ENCODE peak calls at places on chromosomes 7 and 10, in seven cellular contexts. One of them, this sample, is unnamed.

GRCh38 chr10:21727452-21728168 is 193.6 kb downstream of the MLLT10 start:
- DNase-seq in fibroblast of mammary gland: no peak
- DNase-seq in fibroblast of lung: peak
- DNase-seq in K562: no peak
- DNase-seq in CD4-positive, alpha-beta T cell: no peak
- DNase-seq in cardiac muscle cell: no peak
- DNase-seq in WTC11: no peak
- DNase-seq in this sample: no peak

GRCh38 chr7:3549598-3549997 is 248.5 kb downstream of the SDK1 start:
- DNase-seq in fibroblast of mammary gland: no peak
- DNase-seq in fibroblast of lung: no peak
- DNase-seq in K562: no peak
- DNase-seq in CD4-positive, alpha-beta T cell: no peak
- DNase-seq in cardiac muscle cell: no peak
- DNase-seq in WTC11: no peak
- DNase-seq in this sample: no peak

GRCh38 chr7:66837007-66837406 is 84.0 kb upstream of the TMEM248 start:
- DNase-seq in fibroblast of mammary gland: peak
- DNase-seq in fibroblast of lung: peak
- DNase-seq in K562: peak
- DNase-seq in CD4-positive, alpha-beta T cell: no peak
- DNase-seq in cardiac muscle cell: no peak
- DNase-seq in WTC11: peak
- DNase-seq in this sample: no peak

GRCh38 chr7:78134256-78134655 is 335.7 kb downstream of the PHTF2 start:
- DNase-seq in fibroblast of mammary gland: peak
- DNase-seq in fibroblast of lung: peak
- DNase-seq in K562: peak
- DNase-seq in CD4-positive, alpha-beta T cell: no peak
- DNase-seq in cardiac muscle cell: peak
- DNase-seq in WTC11: no peak
- DNase-seq in this sample: peak

GRCh38 chr10:42948040-42948439 is 128.8 kb upstream of the RET start:
- DNase-seq in fibroblast of mammary gland: no peak
- DNase-seq in fibroblast of lung: no peak
- DNase-seq in K562: no peak
- DNase-seq in CD4-positive, alpha-beta T cell: no peak
- DNase-seq in cardiac muscle cell: no peak
- DNase-seq in WTC11: no peak
- DNase-seq in this sample: no peak

GRCh38 chr10:71623098-71623985 is 96.2 kb downstream of the C10orf105 start:
- DNase-seq in fibroblast of mammary gland: peak
- DNase-seq in fibroblast of lung: peak
- DNase-seq in K562: peak
- DNase-seq in CD4-positive, alpha-beta T cell: no peak
- DNase-seq in cardiac muscle cell: peak
- DNase-seq in WTC11: peak
- DNase-seq in this sample: no peak

GRCh38 chr7:117659453-117660086 is 179.7 kb downstream of the CFTR start:
- DNase-seq in fibroblast of mammary gland: no peak
- DNase-seq in fibroblast of lung: peak
- DNase-seq in K562: no peak
- DNase-seq in CD4-positive, alpha-beta T cell: no peak
- DNase-seq in cardiac muscle cell: no peak
- DNase-seq in WTC11: no peak
- DNase-seq in this sample: no peak

GRCh38 chr10:51348622-51349021 is 274.3 kb downstream of the PRKG1 start:
- DNase-seq in fibroblast of mammary gland: no peak
- DNase-seq in fibroblast of lung: no peak
- DNase-seq in K562: no peak
- DNase-seq in CD4-positive, alpha-beta T cell: no peak
- DNase-seq in cardiac muscle cell: no peak
- DNase-seq in WTC11: no peak
- DNase-seq in this sample: no peak

GRCh38 chr10:59134302-59134701 is 42.1 kb upstream of the PHYHIPL start:
- DNase-seq in fibroblast of mammary gland: no peak
- DNase-seq in fibroblast of lung: no peak
- DNase-seq in K562: no peak
- DNase-seq in CD4-positive, alpha-beta T cell: no peak
- DNase-seq in cardiac muscle cell: no peak
- DNase-seq in WTC11: no peak
- DNase-seq in this sample: no peak

GRCh38 chr10:102865620-102866019 is 3.6 kb upstream of the AS3MT start:
- DNase-seq in fibroblast of mammary gland: no peak
- DNase-seq in fibroblast of lung: no peak
- DNase-seq in K562: no peak
- DNase-seq in CD4-positive, alpha-beta T cell: no peak
- DNase-seq in cardiac muscle cell: no peak
- DNase-seq in WTC11: no peak
- DNase-seq in this sample: no peak

GRCh38 chr10:97888641-97889262 is 39.1 kb downstream of the GOLGA7B start:
- DNase-seq in fibroblast of mammary gland: peak
- DNase-seq in fibroblast of lung: peak
- DNase-seq in K562: peak
- DNase-seq in CD4-positive, alpha-beta T cell: no peak
- DNase-seq in cardiac muscle cell: no peak
- DNase-seq in WTC11: no peak
- DNase-seq in this sample: no peak

GRCh38 chr7:117112640-117113039 is 159.3 kb downstream of the ST7 start:
- DNase-seq in fibroblast of mammary gland: no peak
- DNase-seq in fibroblast of lung: no peak
- DNase-seq in K562: no peak
- DNase-seq in CD4-positive, alpha-beta T cell: no peak
- DNase-seq in cardiac muscle cell: no peak
- DNase-seq in WTC11: no peak
- DNase-seq in this sample: no peak

GRCh38 chr10:64397125-64397524 is 875.9 kb downstream of the REEP3 start:
- DNase-seq in fibroblast of mammary gland: no peak
- DNase-seq in fibroblast of lung: no peak
- DNase-seq in K562: no peak
- DNase-seq in CD4-positive, alpha-beta T cell: no peak
- DNase-seq in cardiac muscle cell: no peak
- DNase-seq in WTC11: no peak
- DNase-seq in this sample: no peak

GRCh38 chr10:58813573-58813972 is 300.9 kb downstream of the BICC1 start:
- DNase-seq in fibroblast of mammary gland: no peak
- DNase-seq in fibroblast of lung: no peak
- DNase-seq in K562: no peak
- DNase-seq in CD4-positive, alpha-beta T cell: no peak
- DNase-seq in cardiac muscle cell: no peak
- DNase-seq in WTC11: no peak
- DNase-seq in this sample: no peak

GRCh38 chr7:106425017-106425719 is 140.4 kb upstream of the NAMPT start:
- DNase-seq in fibroblast of mammary gland: peak
- DNase-seq in fibroblast of lung: peak
- DNase-seq in K562: peak
- DNase-seq in CD4-positive, alpha-beta T cell: peak
- DNase-seq in cardiac muscle cell: no peak
- DNase-seq in WTC11: no peak
- DNase-seq in this sample: peak

GRCh38 chr7:92695308-92696261 is 105.4 kb upstream of the FAM133B start:
- DNase-seq in fibroblast of mammary gland: peak
- DNase-seq in fibroblast of lung: peak
- DNase-seq in K562: peak
- DNase-seq in CD4-positive, alpha-beta T cell: no peak
- DNase-seq in cardiac muscle cell: peak
- DNase-seq in WTC11: peak
- DNase-seq in this sample: no peak

GRCh38 chr10:92965314-92965713 is 95.3 kb upstream of the CYP26C1 start:
- DNase-seq in fibroblast of mammary gland: peak
- DNase-seq in fibroblast of lung: peak
- DNase-seq in K562: peak
- DNase-seq in CD4-positive, alpha-beta T cell: no peak
- DNase-seq in cardiac muscle cell: peak
- DNase-seq in WTC11: no peak
- DNase-seq in this sample: peak

GRCh38 chr10:31064334-31064733 is 32.7 kb upstream of the ZNF438 start:
- DNase-seq in fibroblast of mammary gland: peak
- DNase-seq in fibroblast of lung: peak
- DNase-seq in K562: no peak
- DNase-seq in CD4-positive, alpha-beta T cell: no peak
- DNase-seq in cardiac muscle cell: no peak
- DNase-seq in WTC11: no peak
- DNase-seq in this sample: no peak

GRCh38 chr7:20217193-20217948 is at the start of gene MACC1:
- DNase-seq in fibroblast of mammary gland: no peak
- DNase-seq in fibroblast of lung: no peak
- DNase-seq in K562: peak
- DNase-seq in CD4-positive, alpha-beta T cell: peak
- DNase-seq in cardiac muscle cell: peak
- DNase-seq in WTC11: peak
- DNase-seq in this sample: peak

GRCh38 chr7:113582471-113582870 is 336.3 kb downstream of the PPP1R3A start:
- DNase-seq in fibroblast of mammary gland: peak
- DNase-seq in fibroblast of lung: peak
- DNase-seq in K562: no peak
- DNase-seq in CD4-positive, alpha-beta T cell: no peak
- DNase-seq in cardiac muscle cell: no peak
- DNase-seq in WTC11: no peak
- DNase-seq in this sample: no peak

DNA sequence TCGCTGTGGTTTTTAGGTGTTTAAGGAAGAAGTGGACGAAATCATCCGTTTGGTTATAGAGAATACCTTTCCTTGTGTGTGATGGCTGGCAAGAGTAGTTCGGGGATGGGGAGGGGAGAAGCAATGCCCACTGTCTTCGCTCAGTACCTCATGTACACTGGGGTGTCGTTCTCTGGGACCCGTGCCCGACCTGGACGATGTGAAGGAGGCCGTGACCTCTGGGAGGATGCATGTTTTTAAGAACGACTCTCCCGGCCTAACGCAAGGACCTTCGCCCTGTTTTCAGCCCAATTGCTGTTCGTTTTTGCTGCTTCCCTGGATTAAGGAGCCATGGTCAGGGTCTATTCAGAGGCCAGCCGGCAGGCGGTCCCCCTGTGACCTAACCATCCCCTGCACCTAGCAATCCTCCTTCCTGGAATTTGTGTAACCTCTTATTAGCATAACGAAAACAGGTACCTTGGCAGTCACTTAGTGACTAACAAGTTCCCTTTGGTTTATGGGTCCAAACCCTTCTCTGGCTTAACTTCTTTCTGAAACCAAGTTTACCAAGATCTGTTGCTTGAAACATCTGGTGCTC is 1.3 kb downstream of the NFE2L3 start:
- DNase-seq in fibroblast of mammary gland: no peak
- DNase-seq in fibroblast of lung: peak
- DNase-seq in K562: peak
- DNase-seq in CD4-positive, alpha-beta T cell: no peak
- DNase-seq in cardiac muscle cell: no peak
- DNase-seq in WTC11: no peak
- DNase-seq in this sample: no peak
- TF ChIP-seq CTCF in fibroblast of mammary gland: no peak
- TF ChIP-seq CTCF in fibroblast of lung: peak
- TF ChIP-seq CTCF in K562: no peak
- TF ChIP-seq CTCF in CD4-positive, alpha-beta T cell: no peak
- TF ChIP-seq CTCF in cardiac muscle cell: no peak
- TF ChIP-seq CTCF in WTC11: no peak
- TF ChIP-seq CTCF in this sample: no peak

GRCh38 chr7:98456851-98457250 is 56.0 kb upstream of the BAIAP2L1 start:
- DNase-seq in fibroblast of mammary gland: no peak
- DNase-seq in fibroblast of lung: no peak
- DNase-seq in K562: no peak
- DNase-seq in CD4-positive, alpha-beta T cell: no peak
- DNase-seq in cardiac muscle cell: no peak
- DNase-seq in WTC11: no peak
- DNase-seq in this sample: no peak

GRCh38 chr7:98459529-98459928 is 58.6 kb upstream of the BAIAP2L1 start:
- DNase-seq in fibroblast of mammary gland: no peak
- DNase-seq in fibroblast of lung: no peak
- DNase-seq in K562: no peak
- DNase-seq in CD4-positive, alpha-beta T cell: no peak
- DNase-seq in cardiac muscle cell: no peak
- DNase-seq in WTC11: peak
- DNase-seq in this sample: no peak

GRCh38 chr7:98462926-98463325 is 62.0 kb upstream of the BAIAP2L1 start:
- DNase-seq in fibroblast of mammary gland: no peak
- DNase-seq in fibroblast of lung: no peak
- DNase-seq in K562: no peak
- DNase-seq in CD4-positive, alpha-beta T cell: no peak
- DNase-seq in cardiac muscle cell: no peak
- DNase-seq in WTC11: no peak
- DNase-seq in this sample: no peak

GRCh38 chr7:98460902-98461301 is 60.0 kb upstream of the BAIAP2L1 start:
- DNase-seq in fibroblast of mammary gland: no peak
- DNase-seq in fibroblast of lung: no peak
- DNase-seq in K562: no peak
- DNase-seq in CD4-positive, alpha-beta T cell: no peak
- DNase-seq in cardiac muscle cell: no peak
- DNase-seq in WTC11: no peak
- DNase-seq in this sample: no peak

DNA sequence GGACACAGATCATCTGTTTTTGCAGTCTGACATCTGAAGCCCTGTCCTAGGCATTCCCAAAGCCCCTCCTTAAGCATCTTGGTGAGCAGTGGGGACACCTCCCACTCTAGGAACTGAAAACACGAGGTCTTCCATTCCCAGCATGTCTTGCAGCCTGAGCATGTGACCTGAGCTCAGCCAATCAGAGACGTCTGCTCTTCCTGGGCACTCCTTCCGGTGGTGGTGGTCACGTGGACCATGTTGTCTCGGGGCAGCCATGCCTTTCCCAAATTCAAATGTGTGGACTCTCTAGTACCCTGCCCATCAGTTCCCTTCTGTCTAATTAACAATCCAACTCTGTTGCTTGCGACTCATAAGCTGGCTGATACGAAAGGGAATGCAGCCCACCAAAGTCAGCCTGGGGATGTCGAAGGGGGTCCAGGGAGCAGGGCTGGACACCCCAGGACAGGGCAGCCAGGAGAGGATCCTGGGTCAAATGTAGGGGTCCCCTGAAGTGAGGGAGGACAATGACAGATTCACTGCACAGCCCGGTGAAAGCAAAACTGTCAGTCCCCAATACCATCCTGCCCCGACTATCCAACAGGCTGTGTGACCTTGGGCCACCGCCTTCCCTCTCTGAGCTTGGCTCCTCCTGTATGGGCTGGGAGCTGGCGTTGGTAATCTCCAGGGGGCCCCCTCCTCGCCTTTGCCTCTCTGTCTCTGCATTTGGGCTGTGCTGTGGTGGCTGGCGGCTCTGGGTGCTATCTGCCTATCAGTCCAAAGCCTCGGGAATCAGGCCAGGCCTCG is 57.4 kb upstream of the BAIAP2L1 start:
- DNase-seq in fibroblast of mammary gland: no peak
- DNase-seq in fibroblast of lung: no peak
- DNase-seq in K562: peak
- DNase-seq in CD4-positive, alpha-beta T cell: no peak
- DNase-seq in cardiac muscle cell: no peak
- DNase-seq in WTC11: no peak
- DNase-seq in this sample: no peak
- TF ChIP-seq CTCF in fibroblast of mammary gland: no peak
- TF ChIP-seq CTCF in fibroblast of lung: no peak
- TF ChIP-seq CTCF in K562: no peak
- TF ChIP-seq CTCF in CD4-positive, alpha-beta T cell: no peak
- TF ChIP-seq CTCF in cardiac muscle cell: no peak
- TF ChIP-seq CTCF in WTC11: no peak
- TF ChIP-seq CTCF in this sample: no peak

GRCh38 chr10:13099144-13099665 is 758 bp upstream of the OPTN start:
- DNase-seq in fibroblast of mammary gland: peak
- DNase-seq in fibroblast of lung: peak
- DNase-seq in K562: peak
- DNase-seq in CD4-positive, alpha-beta T cell: peak
- DNase-seq in cardiac muscle cell: no peak
- DNase-seq in WTC11: peak
- DNase-seq in this sample: peak
- TF ChIP-seq CTCF in fibroblast of mammary gland: peak
- TF ChIP-seq CTCF in fibroblast of lung: peak
- TF ChIP-seq CTCF in K562: peak
- TF ChIP-seq CTCF in CD4-positive, alpha-beta T cell: peak
- TF ChIP-seq CTCF in cardiac muscle cell: peak
- TF ChIP-seq CTCF in WTC11: no peak
- TF ChIP-seq CTCF in this sample: peak

GRCh38 chr7:109092268-109092667 is 522.6 kb downstream of the DNAJB9 start:
- DNase-seq in fibroblast of mammary gland: no peak
- DNase-seq in fibroblast of lung: no peak
- DNase-seq in K562: no peak
- DNase-seq in CD4-positive, alpha-beta T cell: no peak
- DNase-seq in cardiac muscle cell: no peak
- DNase-seq in WTC11: no peak
- DNase-seq in this sample: no peak
- TF ChIP-seq CTCF in fibroblast of mammary gland: no peak
- TF ChIP-seq CTCF in fibroblast of lung: no peak
- TF ChIP-seq CTCF in K562: no peak
- TF ChIP-seq CTCF in CD4-positive, alpha-beta T cell: no peak
- TF ChIP-seq CTCF in cardiac muscle cell: peak
- TF ChIP-seq CTCF in WTC11: no peak
- TF ChIP-seq CTCF in this sample: no peak

This sample was measured in GM10248.